ENCODE peak calls at places on chromosomes 3 and 15, in ten cellular contexts. V is RCC 7860; Q is NCI-H460; N is AG10803; C is neural crest cell; Z is stimulated activated CD4-positive, alpha-beta T cell treated with anti-CD3 and anti-CD28 coated beads, Interleukin-4, amount 100 ng/mL, for 24 hours; G is Right ventricle myocardium superior; X is AG09319; J is left colon; B is activated CD4-positive, alpha-beta T cell treated with anti-CD3 and anti-CD28 coated beads for 4 hours. H is an unnamed sample.

GRCh38 chr3:108406661-108407206 is 103.7 kb downstream of the MYH15 start:
- DNase-seq in V (peak; percentile 65), Q (peak; percentile 68), N (peak; percentile 76), C (peak; percentile 12), Z (peak; percentile 39), G (no peak), X (peak; percentile 16), J (peak; percentile 42), B (peak; percentile 35), H (no peak)

GRCh38 chr3:64067510-64068346 is 44.4 kb upstream of the PSMD6 start:
- DNase-seq in V (no peak), Q (no peak), N (peak; percentile 13), C (no peak), Z (no peak), G (no peak), X (no peak), J (no peak), B (no peak), H (no peak)

GRCh38 chr3:117553461-117553860 is 843.9 kb downstream of the TUSC7 start:
- DNase-seq in V (peak; percentile 73), Q (no peak), N (peak; percentile 9), C (no peak), Z (no peak), G (no peak), X (no peak), J (no peak), B (no peak), H (no peak)

GRCh38 chr15:73389539-73389938 is 20.8 kb upstream of the HCN4 start:
- DNase-seq in V (no peak), Q (no peak), N (no peak), C (no peak), Z (no peak), G (no peak), X (no peak), J (no peak), B (no peak), H (peak; percentile 54)

GRCh38 chr3:11055496-11055895 is 62.9 kb downstream of the SLC6A1 start:
- DNase-seq in V (no peak), Q (no peak), N (no peak), C (no peak), Z (no peak), G (no peak), X (no peak), J (no peak), B (no peak), H (no peak)

GRCh38 chr3:8481380-8481779 is 20.2 kb upstream of the LMCD1 start:
- DNase-seq in V (no peak), Q (no peak), N (peak; percentile 31), C (no peak), Z (no peak), G (no peak), X (no peak), J (no peak), B (no peak), H (no peak)

GRCh38 chr15:79680721-79681120 is 216.1 kb downstream of the MTHFS start:
- DNase-seq in V (peak; percentile 66), Q (no peak), N (peak; percentile 68), C (no peak), Z (no peak), G (no peak), X (peak; percentile 19), J (no peak), B (no peak), H (no peak)

GRCh38 chr15:82231233-82231632 is 31.3 kb downstream of the EFL1 start:
- DNase-seq in V (no peak), Q (no peak), N (no peak), C (no peak), Z (no peak), G (no peak), X (no peak), J (no peak), B (no peak), H (no peak)

GRCh38 chr3:39108309-39108708 is 829 bp downstream of the TTC21A start:
- DNase-seq in V (no peak), Q (no peak), N (no peak), C (no peak), Z (no peak), G (no peak), X (no peak), J (no peak), B (no peak), H (no peak)

GRCh38 chr15:37125143-37125542 is 24.8 kb upstream of the MEIS2 start:
- DNase-seq in V (no peak), Q (no peak), N (no peak), C (no peak), Z (no peak), G (no peak), X (no peak), J (no peak), B (no peak), H (no peak)

GRCh38 chr3:154886437-154886836 is 193.7 kb upstream of the MME start:
- DNase-seq in V (peak; percentile 96), Q (no peak), N (peak; percentile 100), C (no peak), Z (no peak), G (no peak), X (peak; percentile 97), J (no peak), B (no peak), H (no peak)